ENCODE peak calls at places on chromosomes 6 and 20, in four cellular contexts. U, K, L and B are unnamed samples.

GRCh38 chr20:57779401-57780003 is 69.7 kb upstream of the PMEPA1 start:
- DNase-seq in U (no peak), K (no peak), L (no peak), B (no peak)

GRCh38 chr20:37007898-37008649 is 56.6 kb upstream of the SAMHD1 start:
- DNase-seq in U (peak), K (no peak), L (peak), B (no peak)

GRCh38 chr20:50817776-50818172 is 22.9 kb downstream of the BCAS4 start:
- DNase-seq in U (no peak), K (no peak), L (no peak), B (no peak)

GRCh38 chr6:7786206-7786605 is 60.3 kb downstream of the BMP6 start:
- DNase-seq in U (no peak), K (no peak), L (peak), B (no peak)

GRCh38 chr20:23586735-23587525 is 18.6 kb upstream of the CST9L start:
- DNase-seq in U (no peak), K (peak), L (no peak), B (no peak)

GRCh38 chr6:111709615-111710398 is 104.1 kb upstream of the TRAF3IP2 start:
- DNase-seq in U (peak), K (peak), L (peak), B (no peak)

GRCh38 chr6:118771253-118771652 is 119.9 kb upstream of the CEP85L start:
- DNase-seq in U (no peak), K (no peak), L (no peak), B (no peak)

GRCh38 chr20:56800088-56800487 is 171.0 kb downstream of the TFAP2C start:
- DNase-seq in U (no peak), K (no peak), L (no peak), B (no peak)

GRCh38 chr20:54250691-54251090 is 42.8 kb downstream of the PFDN4 start:
- DNase-seq in U (peak), K (no peak), L (peak), B (no peak)

GRCh38 chr20:49964964-49965780 is 17.6 kb upstream of the SNAI1 start:
- DNase-seq in U (peak), K (peak), L (peak), B (peak)

GRCh38 chr6:105601541-105602174 is 198.8 kb upstream of the PREP start:
- DNase-seq in U (peak), K (no peak), L (peak), B (no peak)

GRCh38 chr6:84902354-84902928 is 138.0 kb upstream of the TBX18 start:
- DNase-seq in U (no peak), K (no peak), L (no peak), B (no peak)

GRCh38 chr20:57092112-57092899 is 174.1 kb downstream of the BMP7 start:
- DNase-seq in U (peak), K (peak), L (peak), B (peak)

GRCh38 chr20:5933802-5934436 is 16.4 kb downstream of the TRMT6 start:
- DNase-seq in U (peak), K (no peak), L (no peak), B (no peak)

GRCh38 chr6:157873735-157874344 is 50.8 kb downstream of the SNX9 start:
- DNase-seq in U (peak), K (peak), L (peak), B (peak)

GRCh38 chr6:136464874-136465273 is 85.3 kb downstream of the MAP7 start:
- DNase-seq in U (no peak), K (no peak), L (no peak), B (no peak)

GRCh38 chr20:58854638-58855471 is 2.3 kb downstream of the GNAS start:
- DNase-seq in U (no peak), K (peak), L (peak), B (no peak)

GRCh38 chr6:30263734-30264133 is 50.5 kb upstream of the TRIM26 start:
- DNase-seq in U (peak), K (no peak), L (peak), B (no peak)

GRCh38 chr6:148452921-148453320 is 110.3 kb downstream of the SASH1 start:
- DNase-seq in U (no peak), K (no peak), L (no peak), B (no peak)

GRCh38 chr20:53384392-53384791 is 209.2 kb downstream of the ZNF217 start:
- DNase-seq in U (no peak), K (no peak), L (no peak), B (no peak)

GRCh38 chr6:107179004-107179403 is 63.7 kb upstream of the BEND3 start:
- DNase-seq in U (peak), K (no peak), L (peak), B (peak)

GRCh38 chr6:54892831-54893230 is 46.3 kb downstream of the FAM83B start:
- DNase-seq in U (peak), K (no peak), L (peak), B (no peak)

GRCh38 chr6:42774201-42774600 is 7.7 kb upstream of the BICRAL start:
- DNase-seq in U (no peak), K (no peak), L (no peak), B (no peak)

GRCh38 chr6:74068945-74069570 is 373.1 kb downstream of the CD109 start:
- DNase-seq in U (peak), K (no peak), L (peak), B (no peak)

GRCh38 chr6:44054635-44055559 is 72.4 kb downstream of the MRPL14 start:
- DNase-seq in U (no peak), K (no peak), L (peak), B (no peak)
- TF ChIP-seq CTCF in U (no peak), K (no peak), L (no peak), B (no peak)

DNA sequence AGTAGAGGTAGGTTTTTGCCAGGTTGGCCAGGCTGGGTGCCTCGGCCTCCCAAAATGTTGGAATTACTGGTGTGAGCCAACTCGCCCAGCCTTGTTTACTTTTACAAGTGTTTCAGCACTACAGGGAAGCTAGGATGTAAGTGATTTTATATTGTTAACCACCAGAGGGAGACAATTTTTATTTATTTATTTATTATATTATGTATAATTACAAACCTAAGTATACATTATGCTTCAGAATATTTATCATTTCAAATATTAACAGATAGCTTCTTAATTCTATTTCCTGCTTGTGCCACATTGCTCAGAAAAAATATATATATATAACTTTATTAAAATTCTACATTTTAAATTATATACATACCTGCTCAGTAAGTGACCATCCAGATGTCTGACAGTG is 9.8 kb downstream of the MMUT start:
- DNase-seq in U (peak), K (no peak), L (no peak), B (no peak)
- TF ChIP-seq CTCF in U (peak), K (peak), L (peak), B (peak)

DNA sequence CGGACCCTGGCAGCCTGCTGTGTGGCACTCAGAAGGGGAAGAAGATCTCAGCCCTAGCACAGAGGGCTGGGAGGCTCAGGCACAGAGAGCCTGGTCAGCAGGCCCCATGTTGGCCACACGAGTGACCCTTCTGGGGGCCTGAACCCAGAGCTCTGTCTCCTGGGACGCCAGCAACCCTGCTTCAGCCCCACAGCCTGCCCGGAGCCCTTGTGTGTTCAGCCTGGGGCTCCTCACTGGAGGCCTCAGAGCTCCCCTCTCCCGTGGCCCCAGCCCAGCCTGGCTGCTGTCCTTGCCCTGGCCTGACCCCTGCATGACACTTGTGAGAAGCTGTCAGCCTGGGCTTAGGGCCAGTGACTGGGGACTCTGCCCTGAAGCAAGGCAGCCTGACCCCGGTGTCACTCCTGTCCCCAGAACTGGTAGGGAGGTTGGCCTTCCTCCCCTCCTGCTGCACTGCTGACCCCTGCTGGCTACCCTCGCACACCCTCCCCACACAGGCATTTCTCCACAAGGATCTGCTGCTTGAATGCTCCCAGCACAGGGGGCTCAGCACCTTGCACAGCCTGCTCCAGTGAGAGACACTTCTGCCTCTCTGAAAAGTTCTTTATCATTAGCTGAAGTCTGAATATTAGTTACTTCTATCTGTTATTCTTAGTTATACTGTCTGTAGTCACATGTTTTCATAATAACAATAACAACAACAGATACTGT is 15.4 kb upstream of the IP6K3 start:
- DNase-seq in U (no peak), K (peak), L (peak), B (peak)
- TF ChIP-seq CTCF in U (peak), K (peak), L (peak), B (peak)

DNA sequence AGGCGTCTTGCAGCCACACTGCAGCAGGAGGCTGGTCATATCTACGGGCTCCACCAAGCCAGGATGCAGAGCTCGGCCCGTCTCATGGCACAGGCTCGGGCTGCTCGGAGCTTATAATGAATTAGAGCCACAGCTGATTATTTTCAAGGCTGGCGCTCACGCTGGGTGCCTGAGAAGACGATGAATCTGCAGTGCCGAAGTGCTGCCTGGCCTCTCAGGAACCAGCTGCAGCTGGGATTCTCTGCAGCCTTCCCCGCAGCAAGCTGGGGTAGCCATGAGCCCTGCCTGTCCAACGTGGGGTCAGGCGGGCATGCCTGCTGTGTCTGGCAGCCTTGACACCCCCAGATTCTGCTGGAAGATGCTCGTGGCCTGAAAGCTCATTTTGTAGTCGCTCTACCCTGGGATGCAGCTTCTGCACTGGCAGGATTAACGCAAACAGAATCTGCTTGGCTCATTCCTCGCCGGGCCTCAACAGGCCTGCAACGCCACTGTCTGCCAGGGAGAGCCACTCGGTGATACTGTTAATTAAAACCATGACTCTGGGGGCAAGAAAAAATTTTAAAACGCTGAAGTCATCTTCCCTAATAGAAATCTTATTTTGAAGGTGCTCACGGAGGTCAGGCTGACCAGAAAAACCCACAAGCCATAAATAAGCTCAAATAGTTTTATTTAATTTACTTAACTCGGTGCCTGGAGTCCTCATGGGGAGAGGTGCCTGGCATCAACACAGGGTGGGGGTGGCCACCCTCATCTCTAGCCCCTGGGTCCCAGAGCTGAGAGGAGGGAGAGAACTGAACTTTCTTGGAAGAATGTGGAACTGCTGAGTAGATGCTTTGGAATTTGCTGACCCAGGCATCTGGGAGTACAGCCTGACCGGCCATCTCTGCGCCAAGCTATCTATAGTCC is 104.5 kb downstream of the CDH26 start:
- DNase-seq in U (peak), K (peak), L (peak), B (no peak)
- TF ChIP-seq CTCF in U (no peak), K (no peak), L (no peak), B (no peak)

GRCh38 chr20:2400290-2400689 is 19.6 kb downstream of the TGM6 start:
- DNase-seq in U (no peak), K (no peak), L (no peak), B (no peak)

GRCh38 chr20:2399390-2399789 is 18.7 kb downstream of the TGM6 start:
- DNase-seq in U (no peak), K (no peak), L (no peak), B (no peak)

GRCh38 chr20:2401527-2401926 is 20.8 kb downstream of the TGM6 start:
- DNase-seq in U (no peak), K (no peak), L (no peak), B (no peak)

GRCh38 chr20:2403291-2404052 is 22.8 kb downstream of the TGM6 start:
- DNase-seq in U (no peak), K (no peak), L (no peak), B (no peak)

DNA sequence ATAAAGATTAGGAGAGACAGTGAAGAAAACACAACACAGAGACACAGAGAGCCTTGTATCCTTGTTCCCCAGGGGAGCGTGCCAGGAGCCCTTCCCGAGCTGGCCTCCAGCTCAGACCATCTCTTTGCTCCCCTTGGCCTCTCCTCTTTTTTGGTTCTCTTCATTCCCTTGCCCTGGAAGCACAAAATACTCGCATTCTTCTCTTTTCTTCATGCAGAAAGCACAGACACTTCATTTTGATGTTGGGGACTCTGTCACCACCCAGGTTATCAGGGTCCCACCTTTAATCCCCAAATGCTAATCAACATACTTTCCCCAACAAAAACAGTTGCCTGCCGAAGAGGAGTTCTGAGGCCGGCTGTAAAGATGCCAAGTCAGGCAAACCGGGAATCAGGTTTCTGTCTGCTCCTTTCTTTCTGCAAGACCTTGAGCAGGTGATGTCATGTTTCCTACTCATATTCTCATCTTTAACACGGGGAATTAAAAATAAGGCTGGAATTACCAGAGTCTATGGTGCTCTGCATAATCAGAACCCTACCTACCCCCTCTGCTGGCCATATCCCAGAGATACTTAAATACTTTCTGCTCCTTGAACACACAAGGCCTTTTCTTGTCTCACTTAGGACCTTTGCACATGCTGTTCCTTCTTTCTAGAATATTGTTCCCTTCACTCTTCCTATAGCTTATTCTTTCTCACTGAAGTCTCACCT is 21.7 kb downstream of the TGM6 start:
- DNase-seq in U (peak), K (no peak), L (peak), B (no peak)
- TF ChIP-seq CTCF in U (peak), K (peak), L (peak), B (peak)

DNA sequence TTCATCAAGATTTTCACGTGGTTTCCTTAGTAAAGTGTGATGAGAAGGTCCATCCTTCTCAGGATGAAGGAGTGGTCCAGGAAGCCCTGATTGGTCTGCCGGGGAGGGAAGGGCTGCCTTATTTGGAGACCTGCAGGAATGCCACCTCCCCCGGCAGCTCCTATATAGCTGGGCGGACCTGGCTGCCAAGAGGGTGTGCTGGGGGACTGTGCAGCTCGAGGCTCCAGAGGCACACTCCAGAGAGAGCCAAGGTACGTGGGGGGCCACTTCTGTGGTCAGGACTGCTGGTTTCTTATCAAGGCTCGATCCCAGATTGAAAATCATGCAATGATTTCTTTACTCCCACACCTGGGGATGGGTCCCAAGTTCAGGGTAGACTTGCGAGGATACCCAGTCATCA is at the start of gene PRND:
- DNase-seq in U (no peak), K (no peak), L (no peak), B (no peak)
- TF ChIP-seq CTCF in U (no peak), K (no peak), L (no peak), B (no peak)

GRCh38 chr20:63215101-63216040 is 560 bp downstream of the YTHDF1 start:
- DNase-seq in U (peak), K (no peak), L (peak), B (peak)
- TF ChIP-seq CTCF in U (peak), K (peak), L (peak), B (peak)

DNA sequence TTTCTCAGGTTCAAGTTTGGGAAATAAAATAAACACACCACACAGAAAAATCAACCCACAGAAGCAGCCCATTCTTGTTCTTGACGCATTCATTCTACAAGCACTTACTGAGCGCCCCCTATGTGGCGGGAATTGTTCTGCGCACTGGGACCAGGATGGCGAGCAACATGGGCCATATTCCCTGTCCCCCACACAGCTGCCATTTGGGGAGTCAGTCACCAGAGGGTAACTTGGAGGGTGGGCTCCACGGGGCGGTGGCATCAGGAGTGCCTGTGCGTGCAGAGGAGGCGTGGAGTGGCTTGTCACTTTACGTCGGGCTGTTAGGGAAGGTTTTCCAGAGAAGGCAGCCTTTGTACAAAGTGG is 185.0 kb upstream of the PDE10A start:
- DNase-seq in U (no peak), K (peak), L (no peak), B (no peak)
- TF ChIP-seq CTCF in U (peak), K (peak), L (no peak), B (peak)

DNA sequence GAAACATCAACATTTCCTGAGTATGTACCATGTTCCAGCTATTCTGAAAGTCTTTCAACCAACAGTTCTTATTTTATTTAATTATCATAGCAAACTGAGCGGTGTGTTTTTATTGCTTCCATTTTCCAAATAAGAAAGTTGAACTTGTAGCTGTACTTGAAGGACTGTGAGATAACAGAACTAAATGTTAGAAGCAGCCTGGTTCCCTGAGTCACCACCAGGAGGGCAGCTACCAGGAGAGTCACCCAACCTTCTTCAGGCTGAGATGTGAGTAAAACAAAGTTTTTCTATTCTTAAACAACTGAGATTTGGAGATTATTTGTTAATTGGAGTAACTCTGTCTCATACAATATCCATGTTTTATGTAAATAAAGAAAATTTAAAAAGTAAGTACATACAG is 403.4 kb downstream of the PKHD1 start:
- DNase-seq in U (no peak), K (no peak), L (no peak), B (no peak)
- TF ChIP-seq CTCF in U (no peak), K (peak), L (no peak), B (no peak)